ENCODE peak calls at places on chromosomes 5 and 9, in ten cellular contexts. B is cardiac muscle cell, K is lower lobe of right lung, Q is cardiac fibroblast, R is sigmoid colon, H is nephron progenitor cell, L is heart right ventricle, E is lower leg skin, X is Peyer's patch, M is WTC11. J is an unnamed sample.

GRCh38 chr9:99677281-99677680 is 144.4 kb upstream of the NR4A3 start:
- DNase-seq in B (no peak), K (no peak), Q (peak; percentile 46), R (no peak), H (no peak), L (no peak), E (no peak), X (no peak), M (no peak), J (no peak)

GRCh38 chr5:154371687-154372086 is 74.1 kb upstream of the SAP30L start:
- DNase-seq in B (no peak), K (no peak), Q (peak; percentile 95), R (no peak), H (no peak), L (peak; percentile 17), E (no peak), X (no peak), M (no peak), J (no peak)

GRCh38 chr9:127937046-127937382 is 640 bp downstream of the DPM2 start:
- DNase-seq in B (no peak), K (no peak), Q (no peak), R (no peak), H (no peak), L (no peak), E (no peak), X (no peak), M (no peak), J (no peak)

GRCh38 chr9:25700430-25700829 is 22.2 kb upstream of the TUSC1 start:
- DNase-seq in B (no peak), K (no peak), Q (no peak), R (no peak), H (no peak), L (no peak), E (no peak), X (no peak), M (no peak), J (no peak)

GRCh38 chr9:127828262-127829031 is 25.8 kb downstream of the FPGS start:
- DNase-seq in B (peak; percentile 90), K (peak; percentile 84), Q (peak; percentile 73), R (peak; percentile 95), H (peak; percentile 94), L (peak; percentile 94), E (peak; percentile 96), X (peak; percentile 39), M (peak; percentile 98), J (no peak)

GRCh38 chr9:73775757-73776156 is 624.1 kb downstream of the ANXA1 start:
- DNase-seq in B (no peak), K (no peak), Q (peak; percentile 1), R (no peak), H (no peak), L (no peak), E (no peak), X (no peak), M (no peak), J (no peak)

GRCh38 chr5:59249726-59250125 is 643.8 kb downstream of the PDE4D start:
- DNase-seq in B (no peak), K (no peak), Q (no peak), R (no peak), H (no peak), L (no peak), E (no peak), X (no peak), M (no peak), J (no peak)

GRCh38 chr5:67182406-67182805 is 14.2 kb downstream of the CD180 start:
- DNase-seq in B (peak; percentile 17), K (peak; percentile 69), Q (peak; percentile 83), R (peak; percentile 81), H (peak; percentile 57), L (peak; percentile 66), E (peak; percentile 89), X (no peak), M (peak; percentile 36), J (no peak)

GRCh38 chr9:109889456-109889855 is 109.5 kb downstream of the PALM2AKAP2 start:
- DNase-seq in B (no peak), K (no peak), Q (peak; percentile 42), R (no peak), H (no peak), L (no peak), E (no peak), X (no peak), M (no peak), J (no peak)

GRCh38 chr5:6837519-6838110 is 124.4 kb downstream of the TENT4A start:
- DNase-seq in B (peak; percentile 6), K (no peak), Q (no peak), R (no peak), H (peak; percentile 23), L (no peak), E (peak; percentile 70), X (no peak), M (peak; percentile 64), J (no peak)

GRCh38 chr5:96026334-96027065 is 64.8 kb upstream of the ELL2 start:
- DNase-seq in B (no peak), K (no peak), Q (peak; percentile 78), R (no peak), H (no peak), L (no peak), E (no peak), X (no peak), M (no peak), J (no peak)

GRCh38 chr9:136566553-136566895 is 20.7 kb upstream of the NOTCH1 start:
- DNase-seq in B (no peak), K (no peak), Q (no peak), R (no peak), H (peak; percentile 4), L (no peak), E (no peak), X (no peak), M (no peak), J (no peak)

GRCh38 chr9:37919956-37920335 is 16.0 kb upstream of the SLC25A51 start:
- DNase-seq in B (no peak), K (no peak), Q (no peak), R (peak; percentile 46), H (no peak), L (no peak), E (peak; percentile 80), X (no peak), M (no peak), J (no peak)

GRCh38 chr9:129391215-129391614 is 213.2 kb upstream of the IER5L start:
- DNase-seq in B (no peak), K (no peak), Q (no peak), R (peak; percentile 46), H (no peak), L (no peak), E (no peak), X (no peak), M (no peak), J (no peak)

GRCh38 chr5:16937023-16937379 is 913 bp upstream of the MYO10 start:
- DNase-seq in B (no peak), K (peak; percentile 59), Q (no peak), R (no peak), H (no peak), L (no peak), E (no peak), X (no peak), M (no peak), J (no peak)

GRCh38 chr5:74136276-74136675 is 504.3 kb downstream of the ENC1 start:
- DNase-seq in B (no peak), K (no peak), Q (no peak), R (no peak), H (no peak), L (no peak), E (no peak), X (no peak), M (no peak), J (no peak)

DNA sequence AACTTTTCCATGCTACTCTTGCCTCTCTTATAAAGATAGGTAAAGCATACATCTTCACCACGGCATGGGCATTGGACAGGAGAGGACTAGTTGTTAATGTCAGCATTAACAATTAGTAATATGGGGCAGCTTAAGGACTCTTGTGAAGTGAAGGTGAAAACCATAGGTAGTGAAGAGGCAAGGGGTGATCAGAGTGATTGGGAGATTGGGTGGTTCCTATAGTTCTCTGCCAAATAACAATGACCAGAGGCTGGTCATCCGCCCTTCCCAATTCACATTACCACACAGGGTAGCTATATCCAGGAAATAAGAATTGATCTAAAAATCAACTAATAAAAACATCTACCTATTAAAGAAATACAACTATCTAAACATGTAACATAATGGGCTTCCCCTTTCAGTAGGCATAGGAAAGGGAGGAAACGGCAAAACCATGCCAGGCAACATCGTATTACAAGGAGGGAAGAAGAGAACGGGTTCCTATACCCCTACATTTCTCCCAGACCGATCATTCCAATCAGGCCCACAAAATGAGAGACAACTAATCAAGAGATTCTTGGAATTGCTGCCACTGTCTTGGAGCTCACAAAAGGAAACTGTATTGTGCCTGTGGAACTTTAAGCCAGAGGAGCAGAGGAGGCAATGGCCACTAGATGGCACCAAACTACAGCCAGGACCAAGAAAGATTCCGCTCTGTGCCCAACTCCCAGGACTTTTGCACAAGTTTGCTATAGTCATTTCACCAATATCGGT is 121.6 kb downstream of the FBXL17 start:
- DNase-seq in B (peak; percentile 88), K (peak; percentile 55), Q (peak; percentile 92), R (peak; percentile 77), H (peak; percentile 73), L (peak; percentile 78), E (peak; percentile 93), X (peak; percentile 63), M (peak; percentile 79), J (no peak)
- TF ChIP-seq CTCF in B (peak; percentile 98), K (peak; percentile 95), Q (peak; percentile 94), R (peak; percentile 90), H (peak; percentile 93), L (peak; percentile 96), E (peak; percentile 46), X (peak; percentile 83), M (peak; percentile 78), J (peak; percentile 98)

DNA sequence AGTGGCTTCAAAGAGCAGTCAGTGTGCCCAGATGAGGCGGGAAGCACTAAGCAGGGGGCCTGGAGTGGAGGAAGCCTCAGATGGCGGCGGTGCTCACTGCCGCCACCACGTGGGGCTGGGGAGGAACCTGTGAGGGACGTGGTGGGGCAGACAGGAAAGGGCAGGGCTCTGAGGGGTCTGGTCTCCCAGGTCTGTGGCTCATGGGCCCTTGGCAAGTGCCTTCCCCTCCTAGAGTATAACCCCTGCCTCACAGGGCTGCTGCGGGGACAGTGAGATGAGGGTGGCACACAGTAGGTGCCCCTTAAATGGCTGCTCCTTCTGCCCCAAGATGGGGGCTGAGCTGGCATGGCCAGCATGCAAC is 26.6 kb downstream of the NR5A1 start:
- DNase-seq in B (peak; percentile 72), K (no peak), Q (peak; percentile 19), R (no peak), H (peak; percentile 58), L (no peak), E (no peak), X (no peak), M (peak; percentile 73), J (no peak)
- TF ChIP-seq CTCF in B (peak; percentile 54), K (no peak), Q (peak; percentile 57), R (no peak), H (peak; percentile 53), L (peak; percentile 45), E (no peak), X (peak; percentile 25), M (peak; percentile 27), J (peak; percentile 41)

GRCh38 chr5:52378237-52378636 is 409.5 kb upstream of the ITGA1 start:
- DNase-seq in B (no peak), K (no peak), Q (no peak), R (no peak), H (no peak), L (no peak), E (no peak), X (no peak), M (no peak), J (no peak)
- TF ChIP-seq CTCF in B (no peak), K (no peak), Q (no peak), R (no peak), H (no peak), L (no peak), E (no peak), X (no peak), M (no peak), J (no peak)

GRCh38 chr5:127297348-127298035 is 6.9 kb downstream of the MEGF10 start:
- DNase-seq in B (no peak), K (no peak), Q (no peak), R (no peak), H (no peak), L (no peak), E (no peak), X (no peak), M (no peak), J (no peak)
- TF ChIP-seq CTCF in B (no peak), K (no peak), Q (no peak), R (no peak), H (no peak), L (no peak), E (no peak), X (no peak), M (no peak), J (no peak)